ENCODE peak calls at places on chromosomes 12 and 14, in four cellular contexts. G, L, K and U are unnamed samples.

GRCh38 chr12:67025543-67026114 is 243.5 kb upstream of the CAND1 start:
- DNase-seq in L (no peak), G (peak; percentile 71), K (peak; percentile 77), U (peak; percentile 24)

GRCh38 chr12:25264015-25264582 is 13.4 kb upstream of the KRAS start:
- DNase-seq in K (no peak), G (no peak), L (no peak), U (no peak)

GRCh38 chr12:69501154-69501895 is 31.1 kb downstream of the FRS2 start:
- DNase-seq in G (no peak), K (peak; percentile 37), L (no peak), U (peak; percentile 31)

GRCh38 chr12:57237653-57237951 is 8.1 kb downstream of the SHMT2 start:
- DNase-seq in G (no peak), K (peak; percentile 39), L (no peak), U (no peak)

GRCh38 chr12:27711312-27711682 is 665 bp downstream of the MRPS35 start:
- DNase-seq in L (no peak), G (no peak), K (peak; percentile 53), U (no peak)

GRCh38 chr12:95959107-95959506 is 16.0 kb downstream of the AMDHD1 start:
- DNase-seq in L (no peak), K (peak; percentile 49), G (peak; percentile 33), U (peak; percentile 11)

GRCh38 chr14:33810308-33810707 is 140.6 kb downstream of the EGLN3 start:
- DNase-seq in G (no peak), K (no peak), L (no peak), U (peak; percentile 11)

GRCh38 chr12:92759634-92760268 is 57.0 kb downstream of the PLEKHG7 start:
- DNase-seq in K (peak; percentile 85), G (peak; percentile 52), L (no peak), U (peak; percentile 93)

GRCh38 chr12:27048822-27049752 is 26.7 kb downstream of the MED21 start:
- DNase-seq in L (no peak), G (no peak), K (peak; percentile 95), U (peak; percentile 84)

GRCh38 chr14:95137804-95138167 is 19.5 kb downstream of the DICER1 start:
- DNase-seq in K (peak; percentile 6), L (no peak), G (no peak), U (peak; percentile 38)

GRCh38 chr12:48532601-48533000 is 7.2 kb downstream of the OR8S1 start:
- DNase-seq in K (no peak), L (no peak), G (no peak), U (no peak)

GRCh38 chr12:23504641-23505399 is 444.6 kb downstream of the SOX5 start:
- DNase-seq in L (no peak), G (no peak), K (no peak), U (no peak)

GRCh38 chr14:32397871-32398640 is 69.0 kb downstream of the AKAP6 start:
- DNase-seq in G (no peak), K (peak; percentile 94), L (no peak), U (peak; percentile 62)

GRCh38 chr12:52947738-52948423 is 1.0 kb upstream of the KRT18 start:
- DNase-seq in G (no peak), K (no peak), L (no peak), U (no peak)

GRCh38 chr12:124564232-124564958 is 3.0 kb downstream of the NCOR2 start:
- DNase-seq in L (no peak), K (no peak), G (no peak), U (no peak)

GRCh38 chr14:53217283-53217994 is 64.3 kb upstream of the DDHD1 start:
- DNase-seq in G (peak; percentile 55), K (peak; percentile 71), L (peak; percentile 83), U (peak; percentile 56)

GRCh38 chr12:15323530-15323929 is 1.2 kb downstream of the PTPRO start:
- DNase-seq in L (no peak), K (no peak), G (no peak), U (no peak)

GRCh38 chr12:18683603-18684002 is 54.2 kb downstream of the PLCZ1 start:
- DNase-seq in K (peak; percentile 45), G (no peak), L (no peak), U (peak; percentile 54)

GRCh38 chr12:123992118-123992825 is 19.3 kb downstream of the ZNF664 start:
- DNase-seq in L (no peak), K (no peak), G (no peak), U (no peak)

GRCh38 chr12:2650261-2651060 is 144.3 kb upstream of the FKBP4 start:
- DNase-seq in K (no peak), L (no peak), G (no peak), U (no peak)

GRCh38 chr12:19186722-19187661 is 57.5 kb downstream of the PLEKHA5 start:
- DNase-seq in G (peak; percentile 30), L (no peak), K (peak; percentile 68), U (peak; percentile 82)

GRCh38 chr14:68800361-68800760 is 7.5 kb upstream of the ZFP36L1 start:
- DNase-seq in K (peak; percentile 24), L (no peak), G (no peak), U (peak; percentile 38)

GRCh38 chr14:71478542-71478941 is 453.7 kb upstream of the RGS6 start:
- DNase-seq in G (no peak), K (no peak), L (no peak), U (peak; percentile 69)

GRCh38 chr14:22553445-22553844 is 35.6 kb downstream of the DAD1 start:
- DNase-seq in K (no peak), L (no peak), G (no peak), U (no peak)

GRCh38 chr14:23071975-23072539 is 14.7 kb upstream of the CDH24 start:
- DNase-seq in K (peak; percentile 69), L (no peak), G (no peak), U (no peak)

GRCh38 chr12:8449293-8449944 is 6.3 kb upstream of the CLEC6A start:
- DNase-seq in G (no peak), K (no peak), L (no peak), U (no peak)

GRCh38 chr12:7602287-7602686 is 63.4 kb downstream of the APOBEC1 start:
- DNase-seq in G (no peak), L (no peak), K (peak; percentile 8), U (peak; percentile 0)

GRCh38 chr14:103155013-103155412 is 31.8 kb downstream of the TNFAIP2 start:
- DNase-seq in L (peak; percentile 60), K (peak; percentile 60), G (peak; percentile 88), U (no peak)

GRCh38 chr12:114343585-114343984 is 62.4 kb downstream of the TBX5 start:
- DNase-seq in K (no peak), G (no peak), L (no peak), U (no peak)

GRCh38 chr14:35827678-35828472 is 1.7 kb downstream of the BRMS1L start:
- DNase-seq in L (no peak), K (no peak), G (no peak), U (no peak)
- H3K4me3 ChIP-seq in L (no peak overlapping the region), K (peak overlapping the region; percentile 91), G (no peak overlapping the region), U (no peak overlapping the region)

GRCh38 chr14:39576258-39576657 is 144.0 kb upstream of the FBXO33 start:
- DNase-seq in G (no peak), K (peak; percentile 15), L (no peak), U (no peak)
- TF ChIP-seq CTCF in G (no peak), K (peak; percentile 54), L (no peak), U (no peak)

GRCh38 chr14:60721331-60722162 is 2.6 kb downstream of the SIX4 start:
- DNase-seq in G (peak; percentile 16), K (peak; percentile 85), L (peak; percentile 38), U (peak; percentile 41)
- H3K4me3 ChIP-seq in G (peak overlapping the region; percentile 78), K (peak overlapping the region; percentile 86), L (no peak overlapping the region), U (peak overlapping the region; percentile 81)

DNA sequence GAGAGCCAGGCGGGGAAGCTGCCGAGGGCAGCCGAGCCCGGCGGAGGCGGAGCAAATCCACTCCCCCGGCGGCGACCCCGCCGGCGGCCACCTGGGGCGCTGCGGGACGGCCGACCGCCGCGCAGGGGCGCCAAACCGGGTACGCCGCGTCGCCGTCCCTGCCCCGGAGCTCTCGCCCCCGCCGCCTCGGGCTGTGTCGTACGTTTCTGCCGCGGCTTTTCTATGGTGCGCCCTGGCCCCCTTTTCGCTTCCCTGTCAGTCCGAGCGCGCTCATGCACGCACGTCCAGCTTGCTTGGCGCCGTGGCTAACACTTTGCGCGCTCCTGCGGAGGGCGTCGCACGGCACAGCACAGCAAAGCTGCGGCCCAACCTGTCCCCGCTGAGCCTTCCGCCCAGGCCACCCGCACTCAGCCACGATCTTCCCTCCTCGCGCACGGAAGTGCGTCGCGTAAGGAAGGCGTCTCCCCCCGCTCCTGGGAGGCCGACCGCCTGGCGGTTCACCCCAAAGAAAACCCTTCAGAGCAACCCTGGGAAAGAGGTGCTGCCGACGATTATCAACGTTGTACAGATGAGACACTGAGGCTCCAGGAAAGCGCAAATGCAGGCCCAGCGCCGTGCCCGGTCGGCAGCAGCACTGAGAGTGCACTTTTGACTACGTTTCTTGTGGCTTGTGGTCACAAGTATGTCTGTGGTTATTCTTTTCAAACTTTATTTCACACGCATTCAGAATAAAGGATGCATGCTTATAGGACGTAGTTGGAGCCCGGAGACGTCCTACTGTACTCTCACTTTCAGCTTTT is at the start of gene HECTD1:
- DNase-seq in K (peak; percentile 93), G (peak; percentile 85), L (peak; percentile 92), U (peak; percentile 88)
- TF ChIP-seq CTCF in K (peak; percentile 71), G (peak; percentile 90), L (peak; percentile 50), U (peak; percentile 2)

GRCh38 chr14:63960926-63961567 is 108.2 kb downstream of the SYNE2 start:
- DNase-seq in G (no peak), L (no peak), K (no peak), U (peak; percentile 56)

GRCh38 chr14:63962896-63963295 is 110.1 kb downstream of the SYNE2 start:
- DNase-seq in G (no peak), K (no peak), L (no peak), U (no peak)

GRCh38 chr14:63966407-63966806 is 113.6 kb downstream of the SYNE2 start:
- DNase-seq in L (no peak), G (no peak), K (no peak), U (no peak)

GRCh38 chr14:63964063-63964462 is 111.3 kb downstream of the SYNE2 start:
- DNase-seq in L (no peak), K (no peak), G (no peak), U (no peak)
- H3K4me3 ChIP-seq in L (no peak overlapping the region), K (no peak overlapping the region), G (no peak overlapping the region), U (no peak overlapping the region)

GRCh38 chr12:108228746-108229145 is 99.7 kb downstream of the WSCD2 start:
- DNase-seq in G (no peak), L (no peak), K (no peak), U (no peak)

GRCh38 chr12:108232565-108232964 is 103.5 kb downstream of the WSCD2 start:
- DNase-seq in K (peak; percentile 19), L (no peak), G (no peak), U (no peak)

GRCh38 chr12:108231909-108232434 is 102.9 kb downstream of the WSCD2 start:
- DNase-seq in G (no peak), K (no peak), L (no peak), U (no peak)

GRCh38 chr12:108234155-108234554 is 105.0 kb downstream of the CMKLR1 start:
- DNase-seq in G (no peak), K (no peak), L (no peak), U (peak; percentile 8)

DNA sequence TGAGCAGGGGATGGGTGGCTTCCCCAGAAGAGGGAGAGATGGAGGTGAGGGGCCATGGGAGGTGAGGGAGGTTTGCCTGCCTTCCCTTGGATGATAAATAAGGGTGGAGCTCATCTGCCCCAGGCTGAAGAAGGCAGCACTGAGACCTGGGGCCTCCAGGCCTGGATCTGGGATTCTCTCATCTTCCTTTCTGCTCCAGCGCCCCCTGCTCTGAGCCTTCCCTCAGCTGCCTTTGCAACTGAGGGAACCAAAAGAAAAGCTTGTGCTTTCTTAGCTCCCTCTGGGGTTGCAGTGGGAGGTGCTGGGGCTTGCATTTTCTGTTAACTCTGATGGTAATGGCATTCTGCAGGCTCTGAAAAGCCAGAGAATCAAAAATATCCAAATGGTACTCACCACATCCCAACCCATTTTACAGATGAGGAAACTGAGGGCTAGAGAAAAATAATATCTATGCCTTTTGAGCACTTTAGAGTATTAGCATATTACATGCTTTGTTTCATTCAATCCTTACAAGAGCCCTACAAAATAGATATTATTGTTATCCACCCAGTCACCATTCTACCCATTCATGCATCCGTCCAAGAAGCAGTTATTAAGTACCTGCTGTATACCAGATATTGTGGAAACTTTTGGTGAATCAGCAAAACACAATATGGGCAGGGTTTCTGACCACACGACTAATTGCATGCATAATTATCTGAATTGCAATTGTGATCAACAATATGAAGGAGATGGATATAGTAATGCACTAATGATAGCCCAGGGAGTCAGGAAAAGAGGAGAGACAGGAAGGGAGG is 102.2 kb downstream of the WSCD2 start:
- DNase-seq in K (no peak), L (no peak), G (no peak), U (no peak)
- TF ChIP-seq CTCF in K (no peak), L (no peak), G (no peak), U (no peak)